ENCODE peak calls at places on chromosomes 6 and 20, in four cellular contexts. H is A673; B is astrocyte; D is stimulated activated CD4-positive, alpha-beta T cell treated with anti-CD3 and anti-CD28 coated beads, Interleukin-12 subunit alpha, Interleukin-12 subunit beta, amount 100 ng/mL, for 48 hours. I is an unnamed sample.

GRCh38 chr6:128335963-128336362 is 184.4 kb downstream of the PTPRK start:
- DNase-seq in H (no peak), B (no peak), D (no peak), I (no peak)

GRCh38 chr20:32484221-32485125 is 100.7 kb downstream of the NOL4L start:
- DNase-seq in B (no peak), H (peak; percentile 21), D (no peak), I (peak; percentile 77)

GRCh38 chr6:45477785-45478184 is 100.1 kb upstream of the SUPT3H start:
- DNase-seq in B (no peak), D (no peak), H (no peak), I (no peak)

GRCh38 chr6:163386329-163386910 is 28.1 kb upstream of the QKI start:
- DNase-seq in D (no peak), B (no peak), H (no peak), I (no peak)

GRCh38 chr6:111555041-111555440 is 50.6 kb downstream of the TRAF3IP2 start:
- DNase-seq in D (no peak), H (no peak), B (peak; percentile 89), I (no peak)

GRCh38 chr20:22402550-22402949 is 181.8 kb downstream of the FOXA2 start:
- DNase-seq in B (no peak), D (no peak), H (no peak), I (no peak)

GRCh38 chr6:158324136-158324535 is 11.9 kb downstream of the TULP4 start:
- DNase-seq in D (no peak), B (no peak), H (no peak), I (no peak)

GRCh38 chr6:45112711-45113110 is 215.4 kb upstream of the RUNX2 start:
- DNase-seq in B (peak; percentile 29), H (no peak), D (no peak), I (no peak)

GRCh38 chr20:31517373-31517772 is 3.1 kb downstream of the HM13 start:
- DNase-seq in H (peak; percentile 60), D (no peak), B (peak; percentile 55), I (peak; percentile 13)

GRCh38 chr20:17617868-17618672 is 48.2 kb downstream of the DSTN start:
- DNase-seq in D (no peak), H (no peak), B (no peak), I (peak; percentile 1)

GRCh38 chr6:48994811-48995210 is 468.2 kb downstream of the MMUT start:
- DNase-seq in H (peak; percentile 7), D (no peak), B (no peak), I (no peak)

GRCh38 chr6:43669050-43669921 is 18.3 kb downstream of the MRPS18A start:
- DNase-seq in D (no peak), B (peak; percentile 62), H (no peak), I (no peak)

GRCh38 chr6:44503471-44503870 is 116.0 kb downstream of the CDC5L start:
- DNase-seq in B (no peak), D (no peak), H (no peak), I (no peak)

GRCh38 chr6:105825210-105825609 is 260.9 kb upstream of the PRDM1 start:
- DNase-seq in H (no peak), D (no peak), B (no peak), I (no peak)

GRCh38 chr20:44087051-44087856 is 99.7 kb downstream of the JPH2 start:
- DNase-seq in B (no peak), H (no peak), D (no peak), I (no peak)

GRCh38 chr20:19137641-19138040 is 74.8 kb upstream of the SLC24A3 start:
- DNase-seq in D (no peak), B (no peak), H (no peak), I (no peak)

GRCh38 chr6:11714116-11714797 is 64.3 kb downstream of the ADTRP start:
- DNase-seq in D (no peak), H (no peak), B (no peak), I (no peak)

GRCh38 chr20:8438748-8439147 is 306.7 kb downstream of the PLCB1 start:
- DNase-seq in H (no peak), B (no peak), D (no peak), I (no peak)

GRCh38 chr20:32634041-32634805 is 39.5 kb downstream of the C20orf203 start:
- DNase-seq in D (no peak), B (no peak), H (no peak), I (no peak)

GRCh38 chr6:164107297-164107995 is 692.9 kb downstream of the QKI start:
- DNase-seq in D (no peak), B (peak; percentile 83), H (peak; percentile 25), I (no peak)

GRCh38 chr6:139187489-139187888 is 52.6 kb downstream of the HECA start:
- DNase-seq in H (no peak), D (no peak), B (no peak), I (no peak)

GRCh38 chr6:30883743-30884520 is at the start of gene DDR1:
- DNase-seq in B (peak; percentile 30), H (peak; percentile 83), D (no peak), I (peak; percentile 72)

GRCh38 chr6:6788394-6789020 is 200.0 kb downstream of the LY86 start:
- DNase-seq in B (no peak), D (no peak), H (no peak), I (no peak)

GRCh38 chr6:104218132-104218531 is 641.6 kb downstream of the HACE1 start:
- DNase-seq in H (peak; percentile 46), D (no peak), B (peak; percentile 0), I (no peak)

GRCh38 chr6:92479821-92480220 is 939.5 kb downstream of the EPHA7 start:
- DNase-seq in D (no peak), H (peak; percentile 47), B (peak; percentile 41), I (no peak)

GRCh38 chr20:33910529-33911327 is 83.0 kb upstream of the RALY start:
- DNase-seq in H (no peak), B (no peak), D (no peak), I (no peak)

GRCh38 chr20:19769516-19769915 is 11.5 kb downstream of the RIN2 start:
- DNase-seq in H (no peak), D (no peak), B (no peak), I (no peak)

GRCh38 chr6:87396595-87397392 is 11.0 kb upstream of the CFAP206 start:
- DNase-seq in H (no peak), B (no peak), D (no peak), I (no peak)

GRCh38 chr6:107917468-107918375 is 40.3 kb downstream of the SEC63 start:
- DNase-seq in H (no peak), D (no peak), B (no peak), I (no peak)

GRCh38 chr20:667351-668034 is 8.1 kb downstream of the SCRT2 start:
- DNase-seq in B (no peak), H (peak; percentile 53), D (peak; percentile 34), I (peak; percentile 80)

GRCh38 chr20:8749101-8749500 is 319.8 kb upstream of the PLCB4 start:
- DNase-seq in H (no peak), B (peak; percentile 75), D (no peak), I (no peak)

GRCh38 chr6:107361568-107362270 is 97.6 kb downstream of the PDSS2 start:
- DNase-seq in B (peak; percentile 85), D (no peak), H (no peak), I (no peak)

GRCh38 chr6:2763876-2764540 is 1.2 kb upstream of the WRNIP1 start:
- DNase-seq in D (no peak), B (no peak), H (peak; percentile 29), I (no peak)

GRCh38 chr20:15923030-15923776 is 650.0 kb downstream of the KIF16B start:
- DNase-seq in B (no peak), H (no peak), D (no peak), I (no peak)

GRCh38 chr6:117143647-117144046 is 121.7 kb upstream of the VGLL2 start:
- DNase-seq in H (no peak), D (no peak), B (no peak), I (no peak)

GRCh38 chr20:50713677-50714101 is 17.7 kb upstream of the PARD6B start:
- DNase-seq in H (peak; percentile 56), D (no peak), B (no peak), I (no peak)

I was measured in nephron progenitor cell.